ENCODE peak calls at places on chromosomes 12 and 14, in ten cellular contexts. One of them, this sample, is unnamed.
A peak's percentile ranks its signal among the peaks of the same experiment; 100 is the strongest.

GRCh38 chr14:101062611-101063010 is 159.1 kb upstream of the RTL1 start:
- DNase-seq in body of pancreas: no peak
- DNase-seq in testis: no peak
- DNase-seq in H1: no peak
- DNase-seq in transverse colon: no peak
- DNase-seq in esophagus muscularis mucosa: no peak
- DNase-seq in breast epithelium: no peak
- DNase-seq in A549: no peak
- DNase-seq in adrenal gland: no peak
- DNase-seq in sigmoid colon: peak; percentile 3
- DNase-seq in this sample: no peak

GRCh38 chr12:105954891-105955607 is 183.7 kb downstream of the NUAK1 start:
- DNase-seq in body of pancreas: no peak
- DNase-seq in transverse colon: no peak
- DNase-seq in adrenal gland: no peak
- DNase-seq in breast epithelium: no peak
- DNase-seq in esophagus muscularis mucosa: no peak
- DNase-seq in A549: no peak
- DNase-seq in H1: no peak
- DNase-seq in testis: no peak
- DNase-seq in sigmoid colon: no peak
- DNase-seq in this sample: no peak

GRCh38 chr12:3644103-3644502 is 108.8 kb downstream of the CRACR2A start:
- DNase-seq in body of pancreas: no peak
- DNase-seq in testis: no peak
- DNase-seq in breast epithelium: no peak
- DNase-seq in H1: no peak
- DNase-seq in sigmoid colon: no peak
- DNase-seq in adrenal gland: no peak
- DNase-seq in A549: no peak
- DNase-seq in transverse colon: no peak
- DNase-seq in esophagus muscularis mucosa: no peak
- DNase-seq in this sample: no peak

GRCh38 chr12:53051058-53051880 is 1.4 kb downstream of the TNS2 start:
- DNase-seq in H1: no peak
- DNase-seq in body of pancreas: peak; percentile 69
- DNase-seq in breast epithelium: peak; percentile 75
- DNase-seq in transverse colon: peak; percentile 57
- DNase-seq in sigmoid colon: peak; percentile 95
- DNase-seq in adrenal gland: peak; percentile 84
- DNase-seq in esophagus muscularis mucosa: no peak
- DNase-seq in testis: peak; percentile 91
- DNase-seq in A549: no peak
- DNase-seq in this sample: peak; percentile 57

GRCh38 chr14:66078031-66078430 is 408.1 kb upstream of the CCDC196 start:
- DNase-seq in adrenal gland: no peak
- DNase-seq in sigmoid colon: no peak
- DNase-seq in body of pancreas: no peak
- DNase-seq in esophagus muscularis mucosa: no peak
- DNase-seq in A549: no peak
- DNase-seq in breast epithelium: no peak
- DNase-seq in transverse colon: no peak
- DNase-seq in H1: no peak
- DNase-seq in testis: no peak
- DNase-seq in this sample: no peak

GRCh38 chr14:28870033-28870564 is 103.5 kb downstream of the FOXG1 start:
- DNase-seq in H1: no peak
- DNase-seq in body of pancreas: no peak
- DNase-seq in A549: no peak
- DNase-seq in sigmoid colon: no peak
- DNase-seq in breast epithelium: no peak
- DNase-seq in testis: no peak
- DNase-seq in esophagus muscularis mucosa: no peak
- DNase-seq in transverse colon: no peak
- DNase-seq in adrenal gland: no peak
- DNase-seq in this sample: no peak

GRCh38 chr12:79689477-79690155 is 1.1 kb downstream of the PAWR start:
- DNase-seq in A549: peak; percentile 38
- DNase-seq in testis: peak; percentile 72
- DNase-seq in adrenal gland: peak; percentile 48
- DNase-seq in H1: peak; percentile 66
- DNase-seq in body of pancreas: peak; percentile 57
- DNase-seq in breast epithelium: peak; percentile 58
- DNase-seq in transverse colon: peak; percentile 48
- DNase-seq in esophagus muscularis mucosa: no peak
- DNase-seq in sigmoid colon: no peak
- DNase-seq in this sample: peak; percentile 64

GRCh38 chr12:9707864-9708808 is 24.8 kb downstream of the CLECL1 start:
- DNase-seq in sigmoid colon: no peak
- DNase-seq in esophagus muscularis mucosa: no peak
- DNase-seq in H1: peak; percentile 63
- DNase-seq in adrenal gland: peak; percentile 66
- DNase-seq in body of pancreas: peak; percentile 62
- DNase-seq in testis: peak; percentile 66
- DNase-seq in transverse colon: peak; percentile 62
- DNase-seq in breast epithelium: no peak
- DNase-seq in A549: peak; percentile 33
- DNase-seq in this sample: no peak

GRCh38 chr14:105450864-105451720 is 23.5 kb upstream of the CRIP2 start:
- DNase-seq in transverse colon: no peak
- DNase-seq in body of pancreas: no peak
- DNase-seq in testis: no peak
- DNase-seq in H1: no peak
- DNase-seq in sigmoid colon: no peak
- DNase-seq in adrenal gland: no peak
- DNase-seq in A549: no peak
- DNase-seq in breast epithelium: no peak
- DNase-seq in esophagus muscularis mucosa: no peak
- DNase-seq in this sample: no peak

GRCh38 chr14:94702629-94703028 is 67.3 kb downstream of the GSC start:
- DNase-seq in esophagus muscularis mucosa: no peak
- DNase-seq in A549: no peak
- DNase-seq in body of pancreas: no peak
- DNase-seq in adrenal gland: no peak
- DNase-seq in breast epithelium: no peak
- DNase-seq in testis: no peak
- DNase-seq in sigmoid colon: no peak
- DNase-seq in H1: no peak
- DNase-seq in transverse colon: no peak
- DNase-seq in this sample: no peak

GRCh38 chr12:56119361-56119796 is 1.3 kb downstream of the ZC3H10 start:
- DNase-seq in A549: peak; percentile 95
- DNase-seq in adrenal gland: peak; percentile 90
- DNase-seq in esophagus muscularis mucosa: no peak
- DNase-seq in H1: peak; percentile 69
- DNase-seq in testis: peak; percentile 81
- DNase-seq in body of pancreas: peak; percentile 75
- DNase-seq in transverse colon: peak; percentile 78
- DNase-seq in sigmoid colon: peak; percentile 94
- DNase-seq in breast epithelium: peak; percentile 78
- DNase-seq in this sample: peak; percentile 78

GRCh38 chr14:81710232-81710845 is 176.7 kb upstream of the SEL1L start:
- DNase-seq in A549: peak; percentile 7
- DNase-seq in breast epithelium: no peak
- DNase-seq in transverse colon: no peak
- DNase-seq in esophagus muscularis mucosa: no peak
- DNase-seq in sigmoid colon: no peak
- DNase-seq in H1: no peak
- DNase-seq in testis: peak; percentile 35
- DNase-seq in body of pancreas: peak; percentile 35
- DNase-seq in adrenal gland: peak; percentile 27
- DNase-seq in this sample: no peak

DNA sequence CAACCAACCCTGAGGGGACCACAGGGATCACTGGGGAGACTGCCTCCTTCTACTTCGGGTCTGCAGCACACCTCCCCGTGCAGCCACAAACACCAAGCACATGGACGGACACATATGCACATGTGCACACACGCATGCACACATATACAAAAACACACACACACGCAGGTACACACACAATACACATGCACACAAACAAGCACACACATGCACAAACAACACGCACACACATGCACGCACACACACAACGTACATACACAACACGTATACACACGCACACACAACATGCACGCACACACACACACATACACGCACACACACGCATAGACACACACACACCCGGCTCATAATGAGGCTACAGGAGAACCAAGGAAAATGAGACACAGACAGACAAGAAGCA is 203.6 kb downstream of the DPF3 start:
- DNase-seq in H1: no peak
- DNase-seq in transverse colon: no peak
- DNase-seq in testis: no peak
- DNase-seq in esophagus muscularis mucosa: no peak
- DNase-seq in adrenal gland: no peak
- DNase-seq in A549: no peak
- DNase-seq in sigmoid colon: no peak
- DNase-seq in breast epithelium: no peak
- DNase-seq in body of pancreas: no peak
- DNase-seq in this sample: no peak
- H3K4me3 ChIP-seq in H1: no peak overlapping the region
- H3K4me3 ChIP-seq in transverse colon: no peak overlapping the region
- H3K4me3 ChIP-seq in testis: no peak overlapping the region
- H3K4me3 ChIP-seq in esophagus muscularis mucosa: no peak overlapping the region
- H3K4me3 ChIP-seq in adrenal gland: no peak overlapping the region
- H3K4me3 ChIP-seq in A549: no peak overlapping the region
- H3K4me3 ChIP-seq in sigmoid colon: no peak overlapping the region
- H3K4me3 ChIP-seq in breast epithelium: no peak overlapping the region
- H3K4me3 ChIP-seq in body of pancreas: no peak overlapping the region
- H3K4me3 ChIP-seq in this sample: no peak overlapping the region

DNA sequence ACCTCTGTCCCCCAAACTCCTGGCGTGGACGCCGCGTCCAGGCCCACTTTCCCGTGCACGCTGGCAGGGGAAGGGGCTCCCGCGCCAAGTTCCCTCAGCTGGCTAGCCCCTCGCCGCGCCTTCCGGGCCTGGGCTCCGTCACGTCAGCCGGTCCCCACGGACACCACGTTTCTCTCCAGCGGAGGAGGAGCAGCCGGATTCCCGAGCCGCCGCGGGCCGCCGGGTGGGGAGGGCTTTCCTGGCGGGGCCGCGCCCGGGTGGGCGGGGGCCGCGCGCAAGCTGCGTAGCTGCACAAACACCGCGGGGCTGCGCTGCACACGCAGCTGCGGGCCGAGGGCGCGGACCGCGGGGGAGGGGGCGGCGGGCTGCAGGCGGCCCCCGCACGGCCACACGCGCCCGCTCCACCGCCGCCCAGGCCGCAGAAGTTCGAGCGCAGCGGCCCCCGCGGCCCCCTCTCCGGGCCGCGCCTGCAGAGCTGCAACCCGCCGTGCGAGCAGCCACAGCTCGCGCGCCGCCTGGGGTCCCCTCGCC is 45.1 kb upstream of the PNMA1 start:
- DNase-seq in esophagus muscularis mucosa: no peak
- DNase-seq in H1: no peak
- DNase-seq in A549: no peak
- DNase-seq in breast epithelium: no peak
- DNase-seq in testis: peak; percentile 72
- DNase-seq in adrenal gland: peak; percentile 62
- DNase-seq in body of pancreas: peak; percentile 68
- DNase-seq in transverse colon: peak; percentile 74
- DNase-seq in sigmoid colon: peak; percentile 91
- DNase-seq in this sample: peak; percentile 78
- TF ChIP-seq POLR2A in esophagus muscularis mucosa: peak; percentile 10
- TF ChIP-seq POLR2A in H1: no peak
- TF ChIP-seq POLR2A in A549: no peak
- TF ChIP-seq POLR2A in breast epithelium: no peak
- TF ChIP-seq POLR2A in testis: no peak
- TF ChIP-seq POLR2A in adrenal gland: no peak
- TF ChIP-seq POLR2A in body of pancreas: peak; percentile 9
- TF ChIP-seq POLR2A in transverse colon: no peak
- TF ChIP-seq POLR2A in sigmoid colon: peak; percentile 9
- TF ChIP-seq POLR2A in this sample: no peak

GRCh38 chr14:89367449-89368120 is 49.4 kb downstream of the FOXN3 start:
- DNase-seq in breast epithelium: no peak
- DNase-seq in transverse colon: no peak
- DNase-seq in H1: no peak
- DNase-seq in adrenal gland: no peak
- DNase-seq in sigmoid colon: no peak
- DNase-seq in testis: no peak
- DNase-seq in A549: no peak
- DNase-seq in body of pancreas: peak; percentile 41
- DNase-seq in esophagus muscularis mucosa: no peak
- DNase-seq in this sample: no peak

GRCh38 chr14:89370781-89371180 is 46.3 kb downstream of the FOXN3 start:
- DNase-seq in body of pancreas: no peak
- DNase-seq in testis: no peak
- DNase-seq in transverse colon: no peak
- DNase-seq in A549: no peak
- DNase-seq in H1: no peak
- DNase-seq in sigmoid colon: no peak
- DNase-seq in breast epithelium: no peak
- DNase-seq in adrenal gland: no peak
- DNase-seq in esophagus muscularis mucosa: no peak
- DNase-seq in this sample: no peak

GRCh38 chr14:89369656-89370055 is 47.4 kb downstream of the FOXN3 start:
- DNase-seq in sigmoid colon: no peak
- DNase-seq in esophagus muscularis mucosa: no peak
- DNase-seq in body of pancreas: no peak
- DNase-seq in H1: no peak
- DNase-seq in adrenal gland: no peak
- DNase-seq in breast epithelium: no peak
- DNase-seq in testis: no peak
- DNase-seq in transverse colon: no peak
- DNase-seq in A549: no peak
- DNase-seq in this sample: no peak

GRCh38 chr14:89366580-89367448 is 50.2 kb downstream of the FOXN3 start:
- DNase-seq in breast epithelium: no peak
- DNase-seq in A549: no peak
- DNase-seq in body of pancreas: peak; percentile 42
- DNase-seq in H1: peak; percentile 31
- DNase-seq in esophagus muscularis mucosa: no peak
- DNase-seq in testis: peak; percentile 61
- DNase-seq in sigmoid colon: no peak
- DNase-seq in adrenal gland: no peak
- DNase-seq in transverse colon: peak; percentile 67
- DNase-seq in this sample: peak; percentile 45

GRCh38 chr14:89368490-89369477 is 48.2 kb downstream of the FOXN3 start:
- DNase-seq in breast epithelium: no peak
- DNase-seq in adrenal gland: peak; percentile 13
- DNase-seq in H1: no peak
- DNase-seq in body of pancreas: peak; percentile 62
- DNase-seq in esophagus muscularis mucosa: no peak
- DNase-seq in A549: no peak
- DNase-seq in sigmoid colon: no peak
- DNase-seq in transverse colon: no peak
- DNase-seq in testis: no peak
- DNase-seq in this sample: no peak
- H3K4me1 ChIP-seq in breast epithelium: no peaks in the 10 kb centered on the region
- H3K4me1 ChIP-seq in adrenal gland: peaks cover 52% of the 10 kb centered on the region
- H3K4me1 ChIP-seq in H1: peaks cover 2% of the 10 kb centered on the region
- H3K4me1 ChIP-seq in body of pancreas: peaks cover 76% of the 10 kb centered on the region
- H3K4me1 ChIP-seq in esophagus muscularis mucosa: peaks cover 78% of the 10 kb centered on the region
- H3K4me1 ChIP-seq in A549: peaks cover 5% of the 10 kb centered on the region
- H3K4me1 ChIP-seq in sigmoid colon: peaks cover 79% of the 10 kb centered on the region
- H3K4me1 ChIP-seq in transverse colon: peaks cover 88% of the 10 kb centered on the region
- H3K4me1 ChIP-seq in testis: peaks cover 14% of the 10 kb centered on the region
- H3K4me1 ChIP-seq in this sample: peaks cover 21% of the 10 kb centered on the region

DNA sequence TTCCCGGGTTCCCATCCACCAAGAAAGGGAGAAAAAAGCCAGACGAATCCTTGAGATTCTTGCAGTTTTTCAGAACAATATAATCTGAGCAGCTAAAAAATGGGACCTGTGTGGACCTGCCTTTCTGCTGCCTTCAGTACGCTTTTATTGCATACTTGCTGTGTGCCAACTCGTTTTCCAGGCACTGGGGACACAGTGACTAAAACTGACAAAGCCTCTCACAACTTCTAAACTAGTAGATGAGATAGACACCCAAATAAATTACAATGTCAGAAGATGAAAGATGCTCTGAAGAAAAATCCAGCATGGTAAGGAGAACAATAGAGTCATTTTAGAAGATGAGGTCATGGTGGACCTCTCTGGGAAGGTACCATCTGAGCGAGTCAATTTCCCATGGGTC is 204.7 kb downstream of the MON2 start:
- DNase-seq in A549: no peak
- DNase-seq in testis: no peak
- DNase-seq in body of pancreas: no peak
- DNase-seq in adrenal gland: no peak
- DNase-seq in H1: no peak
- DNase-seq in transverse colon: no peak
- DNase-seq in sigmoid colon: no peak
- DNase-seq in breast epithelium: no peak
- DNase-seq in esophagus muscularis mucosa: no peak
- DNase-seq in this sample: no peak
- H3K4me3 ChIP-seq in A549: no peak overlapping the region
- H3K4me3 ChIP-seq in testis: no peak overlapping the region
- H3K4me3 ChIP-seq in body of pancreas: no peak overlapping the region
- H3K4me3 ChIP-seq in adrenal gland: no peak overlapping the region
- H3K4me3 ChIP-seq in H1: no peak overlapping the region
- H3K4me3 ChIP-seq in transverse colon: no peak overlapping the region
- H3K4me3 ChIP-seq in sigmoid colon: no peak overlapping the region
- H3K4me3 ChIP-seq in breast epithelium: no peak overlapping the region
- H3K4me3 ChIP-seq in esophagus muscularis mucosa: no peak overlapping the region
- H3K4me3 ChIP-seq in this sample: no peak overlapping the region